ENCODE peak calls at places on chromosomes 12 and 14, in ten cellular contexts. One of them, this sample, is unnamed.

GRCh38 chr14:97408503-97408902 is 611.3 kb downstream of the VRK1 start:
- DNase-seq in pancreas: no peak
- DNase-seq in right cardiac atrium: no peak
- DNase-seq in Panc1: no peak
- DNase-seq in adipocyte: no peak
- DNase-seq in effector memory CD4-positive, alpha-beta T cell: no peak
- DNase-seq in endothelial cell of umbilical vein: no peak
- DNase-seq in uterus: no peak
- DNase-seq in upper lobe of right lung: no peak
- DNase-seq in psoas muscle: no peak
- DNase-seq in this sample: no peak

GRCh38 chr12:82357845-82358199 is 365 bp downstream of the CCDC59 start:
- DNase-seq in Panc1: no peak
- DNase-seq in pancreas: no peak
- DNase-seq in upper lobe of right lung: no peak
- DNase-seq in right cardiac atrium: no peak
- DNase-seq in psoas muscle: no peak
- DNase-seq in uterus: no peak
- DNase-seq in endothelial cell of umbilical vein: no peak
- DNase-seq in effector memory CD4-positive, alpha-beta T cell: no peak
- DNase-seq in adipocyte: peak; percentile 52
- DNase-seq in this sample: no peak

GRCh38 chr14:98580131-98580678 is 691.8 kb downstream of the BCL11B start:
- DNase-seq in right cardiac atrium: no peak
- DNase-seq in uterus: no peak
- DNase-seq in Panc1: no peak
- DNase-seq in pancreas: no peak
- DNase-seq in psoas muscle: no peak
- DNase-seq in adipocyte: no peak
- DNase-seq in endothelial cell of umbilical vein: no peak
- DNase-seq in upper lobe of right lung: no peak
- DNase-seq in effector memory CD4-positive, alpha-beta T cell: no peak
- DNase-seq in this sample: peak; percentile 23

GRCh38 chr12:45349911-45350310 is 134.0 kb downstream of the ANO6 start:
- DNase-seq in adipocyte: peak; percentile 36
- DNase-seq in uterus: no peak
- DNase-seq in pancreas: no peak
- DNase-seq in effector memory CD4-positive, alpha-beta T cell: no peak
- DNase-seq in endothelial cell of umbilical vein: peak; percentile 72
- DNase-seq in upper lobe of right lung: no peak
- DNase-seq in psoas muscle: no peak
- DNase-seq in right cardiac atrium: no peak
- DNase-seq in Panc1: no peak
- DNase-seq in this sample: peak; percentile 25

GRCh38 chr12:5556033-5556614 is 124.2 kb downstream of the NTF3 start:
- DNase-seq in psoas muscle: no peak
- DNase-seq in right cardiac atrium: no peak
- DNase-seq in endothelial cell of umbilical vein: no peak
- DNase-seq in adipocyte: no peak
- DNase-seq in effector memory CD4-positive, alpha-beta T cell: no peak
- DNase-seq in pancreas: no peak
- DNase-seq in Panc1: no peak
- DNase-seq in uterus: no peak
- DNase-seq in upper lobe of right lung: no peak
- DNase-seq in this sample: no peak

GRCh38 chr14:23984891-23985607 is 3.7 kb upstream of the DHRS4L2 start:
- DNase-seq in uterus: no peak
- DNase-seq in Panc1: no peak
- DNase-seq in psoas muscle: no peak
- DNase-seq in right cardiac atrium: peak; percentile 33
- DNase-seq in pancreas: no peak
- DNase-seq in adipocyte: peak; percentile 89
- DNase-seq in endothelial cell of umbilical vein: no peak
- DNase-seq in upper lobe of right lung: no peak
- DNase-seq in effector memory CD4-positive, alpha-beta T cell: no peak
- DNase-seq in this sample: peak; percentile 91

GRCh38 chr14:53517276-53517960 is 364.3 kb upstream of the DDHD1 start:
- DNase-seq in endothelial cell of umbilical vein: no peak
- DNase-seq in psoas muscle: no peak
- DNase-seq in adipocyte: no peak
- DNase-seq in effector memory CD4-positive, alpha-beta T cell: no peak
- DNase-seq in Panc1: no peak
- DNase-seq in upper lobe of right lung: no peak
- DNase-seq in right cardiac atrium: no peak
- DNase-seq in uterus: no peak
- DNase-seq in pancreas: no peak
- DNase-seq in this sample: peak; percentile 59

GRCh38 chr12:46219892-46220655 is 48.8 kb downstream of the SLC38A1 start:
- DNase-seq in pancreas: no peak
- DNase-seq in adipocyte: peak; percentile 74
- DNase-seq in Panc1: no peak
- DNase-seq in psoas muscle: no peak
- DNase-seq in right cardiac atrium: no peak
- DNase-seq in upper lobe of right lung: no peak
- DNase-seq in endothelial cell of umbilical vein: peak; percentile 82
- DNase-seq in uterus: no peak
- DNase-seq in effector memory CD4-positive, alpha-beta T cell: peak; percentile 62
- DNase-seq in this sample: peak; percentile 92

GRCh38 chr14:46661728-46662127 is 10.1 kb upstream of the RPL10L start:
- DNase-seq in adipocyte: no peak
- DNase-seq in effector memory CD4-positive, alpha-beta T cell: no peak
- DNase-seq in pancreas: no peak
- DNase-seq in Panc1: no peak
- DNase-seq in psoas muscle: no peak
- DNase-seq in uterus: no peak
- DNase-seq in upper lobe of right lung: no peak
- DNase-seq in right cardiac atrium: no peak
- DNase-seq in endothelial cell of umbilical vein: no peak
- DNase-seq in this sample: no peak

GRCh38 chr12:54416908-54417603 is 2.0 kb downstream of the ITGA5 start:
- DNase-seq in adipocyte: peak; percentile 55
- DNase-seq in right cardiac atrium: peak; percentile 58
- DNase-seq in psoas muscle: no peak
- DNase-seq in Panc1: no peak
- DNase-seq in uterus: peak; percentile 56
- DNase-seq in effector memory CD4-positive, alpha-beta T cell: no peak
- DNase-seq in pancreas: no peak
- DNase-seq in upper lobe of right lung: no peak
- DNase-seq in endothelial cell of umbilical vein: no peak
- DNase-seq in this sample: peak; percentile 57
- H3K4me1 ChIP-seq in adipocyte: peaks cover 70% of the 10 kb centered on the region
- H3K4me1 ChIP-seq in right cardiac atrium: peaks cover 29% of the 10 kb centered on the region
- H3K4me1 ChIP-seq in psoas muscle: peaks cover 53% of the 10 kb centered on the region
- H3K4me1 ChIP-seq in Panc1: peaks cover 44% of the 10 kb centered on the region
- H3K4me1 ChIP-seq in uterus: peaks cover 21% of the 10 kb centered on the region
- H3K4me1 ChIP-seq in effector memory CD4-positive, alpha-beta T cell: peaks cover 60% of the 10 kb centered on the region
- H3K4me1 ChIP-seq in pancreas: peaks cover 31% of the 10 kb centered on the region
- H3K4me1 ChIP-seq in upper lobe of right lung: peaks cover 55% of the 10 kb centered on the region
- H3K4me1 ChIP-seq in endothelial cell of umbilical vein: peaks cover 69% of the 10 kb centered on the region
- H3K4me1 ChIP-seq in this sample: peaks cover 47% of the 10 kb centered on the region

DNA sequence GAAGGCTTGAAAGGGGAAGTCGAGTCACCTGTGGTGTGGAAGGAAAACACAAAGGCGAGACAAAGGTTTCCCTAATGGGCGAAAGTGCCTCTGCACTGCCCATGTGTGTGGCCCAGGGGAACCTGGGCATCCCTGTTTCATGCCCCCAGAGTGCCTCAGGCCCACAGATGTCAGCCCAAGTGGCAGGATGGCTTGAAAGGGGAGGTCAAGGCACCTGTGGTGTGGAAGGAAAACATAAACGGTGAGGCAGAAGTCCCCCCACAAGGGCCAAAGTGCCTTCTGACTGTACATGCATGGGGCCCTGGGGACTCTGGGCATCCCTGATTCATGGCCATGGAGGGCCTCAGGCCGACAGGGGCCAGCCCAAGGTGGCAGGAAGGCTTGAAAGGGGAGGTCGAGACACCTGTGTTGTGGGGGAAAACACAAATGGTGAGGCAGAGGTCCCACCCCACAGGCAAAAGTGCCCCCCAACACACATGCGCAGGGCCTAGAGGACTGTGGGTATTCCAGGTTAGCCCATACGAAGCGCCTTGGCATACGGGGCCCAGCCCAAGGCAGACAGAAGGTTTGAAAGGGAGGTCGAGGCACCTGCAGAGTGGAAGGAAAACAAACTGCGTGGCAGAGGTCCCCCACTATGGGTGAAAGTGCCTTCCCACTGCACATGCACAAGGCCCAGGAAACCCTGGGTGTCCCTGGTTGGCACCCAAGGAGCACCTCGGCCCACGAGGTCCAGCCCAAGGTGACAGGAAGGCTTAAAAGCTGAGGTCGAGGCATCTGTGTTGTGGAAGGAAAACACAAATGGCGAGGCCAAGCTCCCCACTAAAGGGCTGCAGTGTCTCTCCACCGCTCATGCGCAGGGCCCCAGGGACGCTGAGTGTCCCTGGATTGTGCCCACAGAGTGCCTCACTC is 382.3 kb downstream of the ALG10 start:
- DNase-seq in psoas muscle: peak; percentile 4
- DNase-seq in uterus: peak; percentile 8
- DNase-seq in endothelial cell of umbilical vein: no peak
- DNase-seq in pancreas: peak; percentile 4
- DNase-seq in effector memory CD4-positive, alpha-beta T cell: no peak
- DNase-seq in adipocyte: no peak
- DNase-seq in right cardiac atrium: no peak
- DNase-seq in upper lobe of right lung: peak; percentile 23
- DNase-seq in Panc1: no peak
- DNase-seq in this sample: no peak
- H3K9me3 ChIP-seq in psoas muscle: peaks cover 12% of the 10 kb centered on the region
- H3K9me3 ChIP-seq in uterus: no peaks in the 10 kb centered on the region
- H3K9me3 ChIP-seq in endothelial cell of umbilical vein: peaks cover 3% of the 10 kb centered on the region
- H3K9me3 ChIP-seq in pancreas: no peaks in the 10 kb centered on the region
- H3K9me3 ChIP-seq in effector memory CD4-positive, alpha-beta T cell: peaks cover 28% of the 10 kb centered on the region
- H3K9me3 ChIP-seq in adipocyte: peaks cover 31% of the 10 kb centered on the region
- H3K9me3 ChIP-seq in right cardiac atrium: no peaks in the 10 kb centered on the region
- H3K9me3 ChIP-seq in upper lobe of right lung: peaks cover 26% of the 10 kb centered on the region
- H3K9me3 ChIP-seq in Panc1: no peaks in the 10 kb centered on the region
- H3K9me3 ChIP-seq in this sample: no peaks in the 10 kb centered on the region

GRCh38 chr12:124508323-124509096 is 58.9 kb downstream of the NCOR2 start:
- DNase-seq in upper lobe of right lung: no peak
- DNase-seq in pancreas: peak; percentile 45
- DNase-seq in psoas muscle: peak; percentile 51
- DNase-seq in effector memory CD4-positive, alpha-beta T cell: no peak
- DNase-seq in Panc1: no peak
- DNase-seq in adipocyte: no peak
- DNase-seq in uterus: peak; percentile 54
- DNase-seq in right cardiac atrium: no peak
- DNase-seq in endothelial cell of umbilical vein: no peak
- DNase-seq in this sample: peak; percentile 62
- H3K4me1 ChIP-seq in upper lobe of right lung: peaks cover 67% of the 10 kb centered on the region
- H3K4me1 ChIP-seq in pancreas: peaks cover 64% of the 10 kb centered on the region
- H3K4me1 ChIP-seq in psoas muscle: peaks cover 82% of the 10 kb centered on the region
- H3K4me1 ChIP-seq in effector memory CD4-positive, alpha-beta T cell: no peaks in the 10 kb centered on the region
- H3K4me1 ChIP-seq in Panc1: peaks cover 86% of the 10 kb centered on the region
- H3K4me1 ChIP-seq in adipocyte: peaks cover 52% of the 10 kb centered on the region
- H3K4me1 ChIP-seq in uterus: peaks cover 53% of the 10 kb centered on the region
- H3K4me1 ChIP-seq in right cardiac atrium: peaks cover 45% of the 10 kb centered on the region
- H3K4me1 ChIP-seq in endothelial cell of umbilical vein: peaks cover 45% of the 10 kb centered on the region
- H3K4me1 ChIP-seq in this sample: peaks cover 38% of the 10 kb centered on the region

GRCh38 chr12:38253778-38254177 is 62.8 kb upstream of the ALG10B start:
- DNase-seq in adipocyte: no peak
- DNase-seq in psoas muscle: no peak
- DNase-seq in right cardiac atrium: no peak
- DNase-seq in upper lobe of right lung: no peak
- DNase-seq in pancreas: no peak
- DNase-seq in effector memory CD4-positive, alpha-beta T cell: no peak
- DNase-seq in endothelial cell of umbilical vein: no peak
- DNase-seq in uterus: no peak
- DNase-seq in Panc1: no peak
- DNase-seq in this sample: no peak
- H3K9me3 ChIP-seq in adipocyte: no peaks in the 10 kb centered on the region
- H3K9me3 ChIP-seq in psoas muscle: no peaks in the 10 kb centered on the region
- H3K9me3 ChIP-seq in right cardiac atrium: no peaks in the 10 kb centered on the region
- H3K9me3 ChIP-seq in upper lobe of right lung: no peaks in the 10 kb centered on the region
- H3K9me3 ChIP-seq in pancreas: no peaks in the 10 kb centered on the region
- H3K9me3 ChIP-seq in effector memory CD4-positive, alpha-beta T cell: no peaks in the 10 kb centered on the region
- H3K9me3 ChIP-seq in endothelial cell of umbilical vein: no peaks in the 10 kb centered on the region
- H3K9me3 ChIP-seq in uterus: no peaks in the 10 kb centered on the region
- H3K9me3 ChIP-seq in Panc1: no peaks in the 10 kb centered on the region
- H3K9me3 ChIP-seq in this sample: no peaks in the 10 kb centered on the region

GRCh38 chr12:92162079-92162478 is 16.4 kb upstream of the BTG1 start:
- DNase-seq in pancreas: no peak
- DNase-seq in effector memory CD4-positive, alpha-beta T cell: no peak
- DNase-seq in right cardiac atrium: no peak
- DNase-seq in upper lobe of right lung: no peak
- DNase-seq in endothelial cell of umbilical vein: peak; percentile 14
- DNase-seq in adipocyte: no peak
- DNase-seq in uterus: no peak
- DNase-seq in Panc1: no peak
- DNase-seq in psoas muscle: no peak
- DNase-seq in this sample: peak; percentile 1

GRCh38 chr12:92156704-92157395 is 11.2 kb upstream of the BTG1 start:
- DNase-seq in pancreas: no peak
- DNase-seq in psoas muscle: no peak
- DNase-seq in uterus: no peak
- DNase-seq in endothelial cell of umbilical vein: no peak
- DNase-seq in effector memory CD4-positive, alpha-beta T cell: no peak
- DNase-seq in right cardiac atrium: no peak
- DNase-seq in Panc1: no peak
- DNase-seq in upper lobe of right lung: no peak
- DNase-seq in adipocyte: no peak
- DNase-seq in this sample: no peak

GRCh38 chr12:92155733-92156132 is 10.1 kb upstream of the BTG1 start:
- DNase-seq in upper lobe of right lung: no peak
- DNase-seq in right cardiac atrium: no peak
- DNase-seq in psoas muscle: no peak
- DNase-seq in pancreas: no peak
- DNase-seq in endothelial cell of umbilical vein: no peak
- DNase-seq in uterus: no peak
- DNase-seq in adipocyte: no peak
- DNase-seq in effector memory CD4-positive, alpha-beta T cell: no peak
- DNase-seq in Panc1: no peak
- DNase-seq in this sample: no peak

GRCh38 chr12:92156139-92156538 is 10.5 kb upstream of the BTG1 start:
- DNase-seq in Panc1: no peak
- DNase-seq in endothelial cell of umbilical vein: no peak
- DNase-seq in psoas muscle: no peak
- DNase-seq in uterus: no peak
- DNase-seq in effector memory CD4-positive, alpha-beta T cell: no peak
- DNase-seq in upper lobe of right lung: no peak
- DNase-seq in adipocyte: no peak
- DNase-seq in pancreas: no peak
- DNase-seq in right cardiac atrium: no peak
- DNase-seq in this sample: no peak

GRCh38 chr12:92158711-92159534 is 13.3 kb upstream of the BTG1 start:
- DNase-seq in upper lobe of right lung: no peak
- DNase-seq in effector memory CD4-positive, alpha-beta T cell: no peak
- DNase-seq in uterus: no peak
- DNase-seq in pancreas: no peak
- DNase-seq in psoas muscle: no peak
- DNase-seq in right cardiac atrium: no peak
- DNase-seq in endothelial cell of umbilical vein: no peak
- DNase-seq in adipocyte: no peak
- DNase-seq in Panc1: no peak
- DNase-seq in this sample: no peak
- H3K4me1 ChIP-seq in upper lobe of right lung: peaks cover 7% of the 10 kb centered on the region
- H3K4me1 ChIP-seq in effector memory CD4-positive, alpha-beta T cell: no peaks in the 10 kb centered on the region
- H3K4me1 ChIP-seq in uterus: no peaks in the 10 kb centered on the region
- H3K4me1 ChIP-seq in pancreas: no peaks in the 10 kb centered on the region
- H3K4me1 ChIP-seq in psoas muscle: no peaks in the 10 kb centered on the region
- H3K4me1 ChIP-seq in right cardiac atrium: no peaks in the 10 kb centered on the region
- H3K4me1 ChIP-seq in endothelial cell of umbilical vein: no peaks in the 10 kb centered on the region
- H3K4me1 ChIP-seq in adipocyte: no peaks in the 10 kb centered on the region
- H3K4me1 ChIP-seq in Panc1: no peaks in the 10 kb centered on the region
- H3K4me1 ChIP-seq in this sample: no peaks in the 10 kb centered on the region